ENCODE peak calls at places on chromosomes 2 and 18, in five cellular contexts. W, E, M, O and I are unnamed samples.

GRCh38 chr2:204027105-204027504 is 90.5 kb downstream of the ICOS start:
- DNase-seq in W (peak), E (no peak), M (no peak), O (no peak), I (peak)

GRCh38 chr2:71150082-71150816 is 19.8 kb downstream of the MPHOSPH10 start:
- DNase-seq in W (no peak), E (no peak), M (no peak), O (no peak), I (no peak)

GRCh38 chr2:224145751-224146355 is 106.8 kb upstream of the SERPINE2 start:
- DNase-seq in W (no peak), E (no peak), M (no peak), O (no peak), I (no peak)

GRCh38 chr2:70984228-70984575 is 5.8 kb downstream of the ANKRD53 start:
- DNase-seq in W (no peak), E (no peak), M (no peak), O (no peak), I (no peak)

GRCh38 chr18:48563027-48563426 is 24.2 kb downstream of the CTIF start:
- DNase-seq in W (no peak), E (no peak), M (no peak), O (no peak), I (no peak)

GRCh38 chr2:95333888-95334338 is 36.8 kb downstream of the KCNIP3 start:
- DNase-seq in W (no peak), E (peak), M (no peak), O (no peak), I (no peak)

GRCh38 chr2:187581125-187581896 is 27.1 kb upstream of the TFPI start:
- DNase-seq in W (peak), E (peak), M (no peak), O (no peak), I (peak)

GRCh38 chr2:104794416-104794815 is 59.5 kb upstream of the POU3F3 start:
- DNase-seq in W (no peak), E (no peak), M (no peak), O (no peak), I (no peak)

GRCh38 chr2:242030226-242030575 is 160.7 kb downstream of the RTP5 start:
- DNase-seq in W (no peak), E (no peak), M (no peak), O (no peak), I (no peak)

GRCh38 chr2:73730810-73731209 is 6.3 kb downstream of the TPRKB start:
- DNase-seq in W (no peak), E (no peak), M (no peak), O (no peak), I (no peak)

GRCh38 chr2:44801676-44802408 is 139.7 kb upstream of the SIX3 start:
- DNase-seq in W (no peak), E (no peak), M (no peak), O (no peak), I (no peak)